ENCODE peak calls at places on chromosome 7, in four cellular contexts. N is mucosa of descending colon; V is stimulated activated CD4-positive, alpha-beta T cell treated with anti-CD3 and anti-CD28 coated beads, Interleukin-4, amount 100 ng/mL, for 24 hours; R is activated naive CD8-positive, alpha-beta T cell treated with anti-CD3 and anti-CD28 coated beads for 36 hours. J is an unnamed sample.

GRCh38 chr7:117068511-117069155 is 115.3 kb downstream of the ST7 start:
- DNase-seq in R (no peak), V (no peak), N (no peak), J (no peak)

GRCh38 chr7:150359007-150359917 is 9.4 kb upstream of the REPIN1 start:
- DNase-seq in V (no peak), R (no peak), N (no peak), J (no peak)

GRCh38 chr7:142776206-142776844 is 5.6 kb downstream of the PRSS2 start:
- DNase-seq in R (no peak), N (no peak), V (no peak), J (no peak)

GRCh38 chr7:30965372-30965771 is 1.6 kb downstream of the GHRHR start:
- DNase-seq in V (no peak), N (no peak), R (no peak), J (no peak)

GRCh38 chr7:133167300-133167699 is 85.4 kb upstream of the CHCHD3 start:
- DNase-seq in N (no peak), R (no peak), V (no peak), J (no peak)

GRCh38 chr7:27106906-27107250 is 4.4 kb upstream of the HOXA2 start:
- DNase-seq in N (no peak), V (no peak), R (no peak), J (no peak)

GRCh38 chr7:18293759-18294158 is 201.8 kb upstream of the HDAC9 start:
- DNase-seq in R (no peak), N (no peak), V (no peak), J (no peak)

GRCh38 chr7:13181221-13181620 is 493.8 kb downstream of the ARL4A start:
- DNase-seq in R (no peak), V (no peak), N (no peak), J (no peak)

GRCh38 chr7:16193631-16194030 is 227.7 kb downstream of the CRPPA start:
- DNase-seq in N (no peak), R (no peak), V (no peak), J (no peak)